ENCODE peak calls at places on chromosomes 7 and 10, in four cellular contexts. One of them, this sample, is unnamed.

GRCh38 chr7:122136639-122137253 is 7.3 kb downstream of the AASS start:
- DNase-seq in stimulated activated CD4-positive, alpha-beta T cell treated with anti-CD3 and anti-CD28 coated beads, Interleukin-2, amount 100 ng/mL, for 4 hours: no peak
- DNase-seq in glutamatergic neuron: no peak
- DNase-seq in activated naive CD4-positive, alpha-beta T cell: no peak
- DNase-seq in this sample: no peak

GRCh38 chr7:158611541-158611940 is 23.9 kb upstream of the PTPRN2 start:
- DNase-seq in stimulated activated CD4-positive, alpha-beta T cell treated with anti-CD3 and anti-CD28 coated beads, Interleukin-2, amount 100 ng/mL, for 4 hours: no peak
- DNase-seq in glutamatergic neuron: no peak
- DNase-seq in activated naive CD4-positive, alpha-beta T cell: no peak
- DNase-seq in this sample: no peak

GRCh38 chr7:151745090-151745638 is 131.8 kb downstream of the PRKAG2 start:
- DNase-seq in stimulated activated CD4-positive, alpha-beta T cell treated with anti-CD3 and anti-CD28 coated beads, Interleukin-2, amount 100 ng/mL, for 4 hours: no peak
- DNase-seq in glutamatergic neuron: no peak
- DNase-seq in activated naive CD4-positive, alpha-beta T cell: no peak
- DNase-seq in this sample: no peak

GRCh38 chr7:158302274-158303070 is 285.2 kb downstream of the PTPRN2 start:
- DNase-seq in stimulated activated CD4-positive, alpha-beta T cell treated with anti-CD3 and anti-CD28 coated beads, Interleukin-2, amount 100 ng/mL, for 4 hours: no peak
- DNase-seq in glutamatergic neuron: no peak
- DNase-seq in activated naive CD4-positive, alpha-beta T cell: no peak
- DNase-seq in this sample: no peak

GRCh38 chr7:100568936-100569844 is 4.5 kb downstream of the SAP25 start:
- DNase-seq in stimulated activated CD4-positive, alpha-beta T cell treated with anti-CD3 and anti-CD28 coated beads, Interleukin-2, amount 100 ng/mL, for 4 hours: no peak
- DNase-seq in glutamatergic neuron: peak
- DNase-seq in activated naive CD4-positive, alpha-beta T cell: no peak
- DNase-seq in this sample: no peak

GRCh38 chr7:7099584-7100014 is 82.7 kb upstream of the C1GALT1 start:
- DNase-seq in stimulated activated CD4-positive, alpha-beta T cell treated with anti-CD3 and anti-CD28 coated beads, Interleukin-2, amount 100 ng/mL, for 4 hours: no peak
- DNase-seq in glutamatergic neuron: peak
- DNase-seq in activated naive CD4-positive, alpha-beta T cell: no peak
- DNase-seq in this sample: no peak

GRCh38 chr7:96833701-96834453 is 124.2 kb upstream of the SEM1 start:
- DNase-seq in stimulated activated CD4-positive, alpha-beta T cell treated with anti-CD3 and anti-CD28 coated beads, Interleukin-2, amount 100 ng/mL, for 4 hours: no peak
- DNase-seq in glutamatergic neuron: no peak
- DNase-seq in activated naive CD4-positive, alpha-beta T cell: no peak
- DNase-seq in this sample: no peak

GRCh38 chr7:91940171-91940570 is 491 bp upstream of the AKAP9 start:
- DNase-seq in stimulated activated CD4-positive, alpha-beta T cell treated with anti-CD3 and anti-CD28 coated beads, Interleukin-2, amount 100 ng/mL, for 4 hours: no peak
- DNase-seq in glutamatergic neuron: no peak
- DNase-seq in activated naive CD4-positive, alpha-beta T cell: no peak
- DNase-seq in this sample: peak

GRCh38 chr7:100176096-100176835 is 915 bp downstream of the GPC2 start:
- DNase-seq in stimulated activated CD4-positive, alpha-beta T cell treated with anti-CD3 and anti-CD28 coated beads, Interleukin-2, amount 100 ng/mL, for 4 hours: no peak
- DNase-seq in glutamatergic neuron: no peak
- DNase-seq in activated naive CD4-positive, alpha-beta T cell: no peak
- DNase-seq in this sample: no peak

GRCh38 chr7:155356323-155357105 is 58.8 kb downstream of the INSIG1 start:
- DNase-seq in stimulated activated CD4-positive, alpha-beta T cell treated with anti-CD3 and anti-CD28 coated beads, Interleukin-2, amount 100 ng/mL, for 4 hours: no peak
- DNase-seq in glutamatergic neuron: peak
- DNase-seq in activated naive CD4-positive, alpha-beta T cell: no peak
- DNase-seq in this sample: no peak

GRCh38 chr7:16747095-16747494 is 6.5 kb upstream of the TSPAN13 start:
- DNase-seq in stimulated activated CD4-positive, alpha-beta T cell treated with anti-CD3 and anti-CD28 coated beads, Interleukin-2, amount 100 ng/mL, for 4 hours: no peak
- DNase-seq in glutamatergic neuron: no peak
- DNase-seq in activated naive CD4-positive, alpha-beta T cell: no peak
- DNase-seq in this sample: no peak

GRCh38 chr7:46695045-46695708 is 774.1 kb upstream of the IGFBP3 start:
- DNase-seq in stimulated activated CD4-positive, alpha-beta T cell treated with anti-CD3 and anti-CD28 coated beads, Interleukin-2, amount 100 ng/mL, for 4 hours: no peak
- DNase-seq in glutamatergic neuron: no peak
- DNase-seq in activated naive CD4-positive, alpha-beta T cell: no peak
- DNase-seq in this sample: no peak

GRCh38 chr10:49061667-49062066 is 53.7 kb downstream of the VSTM4 start:
- DNase-seq in stimulated activated CD4-positive, alpha-beta T cell treated with anti-CD3 and anti-CD28 coated beads, Interleukin-2, amount 100 ng/mL, for 4 hours: no peak
- DNase-seq in glutamatergic neuron: no peak
- DNase-seq in activated naive CD4-positive, alpha-beta T cell: no peak
- DNase-seq in this sample: no peak

GRCh38 chr7:23938937-23939552 is 229.0 kb downstream of the STK31 start:
- DNase-seq in stimulated activated CD4-positive, alpha-beta T cell treated with anti-CD3 and anti-CD28 coated beads, Interleukin-2, amount 100 ng/mL, for 4 hours: no peak
- DNase-seq in glutamatergic neuron: peak
- DNase-seq in activated naive CD4-positive, alpha-beta T cell: no peak
- DNase-seq in this sample: no peak

GRCh38 chr7:133761459-133761858 is 365.7 kb upstream of the LRGUK start:
- DNase-seq in stimulated activated CD4-positive, alpha-beta T cell treated with anti-CD3 and anti-CD28 coated beads, Interleukin-2, amount 100 ng/mL, for 4 hours: no peak
- DNase-seq in glutamatergic neuron: no peak
- DNase-seq in activated naive CD4-positive, alpha-beta T cell: no peak
- DNase-seq in this sample: no peak

GRCh38 chr7:110677405-110677804 is 413.5 kb upstream of the LRRN3 start:
- DNase-seq in stimulated activated CD4-positive, alpha-beta T cell treated with anti-CD3 and anti-CD28 coated beads, Interleukin-2, amount 100 ng/mL, for 4 hours: no peak
- DNase-seq in glutamatergic neuron: no peak
- DNase-seq in activated naive CD4-positive, alpha-beta T cell: no peak
- DNase-seq in this sample: no peak